ENCODE peak calls at places on chromosomes 16 and 17, in four cellular contexts. One of them, this sample, is unnamed.

GRCh38 chr16:50815382-50815781 is 73.5 kb downstream of the CYLD start:
- DNase-seq in left ventricle myocardium inferior: no peak
- DNase-seq in GM12864: no peak
- DNase-seq in MM.1S: no peak
- DNase-seq in this sample: no peak

GRCh38 chr17:59311051-59311468 is 20.4 kb upstream of the YPEL2 start:
- DNase-seq in left ventricle myocardium inferior: no peak
- DNase-seq in GM12864: peak; percentile 24
- DNase-seq in MM.1S: peak; percentile 72
- DNase-seq in this sample: peak; percentile 74

GRCh38 chr17:30363715-30364202 is 15.0 kb upstream of the CPD start:
- DNase-seq in left ventricle myocardium inferior: no peak
- DNase-seq in MM.1S: peak; percentile 72
- DNase-seq in GM12864: peak; percentile 94
- DNase-seq in this sample: peak; percentile 95

GRCh38 chr17:2796164-2797140 is at the start of gene RAP1GAP2:
- DNase-seq in MM.1S: peak; percentile 62
- DNase-seq in left ventricle myocardium inferior: peak; percentile 62
- DNase-seq in GM12864: peak; percentile 26
- DNase-seq in this sample: peak; percentile 72

GRCh38 chr16:62821771-62822170 is 785.5 kb upstream of the CDH8 start:
- DNase-seq in left ventricle myocardium inferior: no peak
- DNase-seq in MM.1S: no peak
- DNase-seq in GM12864: no peak
- DNase-seq in this sample: no peak

GRCh38 chr17:33396818-33397217 is 103.7 kb upstream of the ASIC2 start:
- DNase-seq in left ventricle myocardium inferior: no peak
- DNase-seq in GM12864: no peak
- DNase-seq in MM.1S: no peak
- DNase-seq in this sample: no peak

GRCh38 chr17:48037036-48037881 is at the start of gene COPZ2:
- DNase-seq in GM12864: no peak
- DNase-seq in left ventricle myocardium inferior: peak; percentile 76
- DNase-seq in MM.1S: peak; percentile 49
- DNase-seq in this sample: peak; percentile 60

GRCh38 chr16:70614208-70614951 is 32.0 kb upstream of the IL34 start:
- DNase-seq in MM.1S: no peak
- DNase-seq in GM12864: no peak
- DNase-seq in left ventricle myocardium inferior: no peak
- DNase-seq in this sample: no peak

GRCh38 chr16:87201052-87201451 is 116.1 kb downstream of the C16orf95 start:
- DNase-seq in MM.1S: no peak
- DNase-seq in GM12864: no peak
- DNase-seq in left ventricle myocardium inferior: peak; percentile 71
- DNase-seq in this sample: no peak

GRCh38 chr17:60247836-60248461 is 98.2 kb downstream of the CA4 start:
- DNase-seq in GM12864: no peak
- DNase-seq in MM.1S: no peak
- DNase-seq in left ventricle myocardium inferior: no peak
- DNase-seq in this sample: no peak

GRCh38 chr17:29344201-29344856 is 45.8 kb upstream of the TAOK1 start:
- DNase-seq in MM.1S: no peak
- DNase-seq in GM12864: no peak
- DNase-seq in left ventricle myocardium inferior: no peak
- DNase-seq in this sample: no peak

GRCh38 chr17:35257080-35257701 is 14.3 kb downstream of the SLFN5 start:
- DNase-seq in GM12864: no peak
- DNase-seq in MM.1S: no peak
- DNase-seq in left ventricle myocardium inferior: no peak
- DNase-seq in this sample: no peak

GRCh38 chr16:85166699-85167588 is 54.7 kb upstream of the CIBAR2 start:
- DNase-seq in MM.1S: no peak
- DNase-seq in left ventricle myocardium inferior: no peak
- DNase-seq in GM12864: no peak
- DNase-seq in this sample: no peak

DNA sequence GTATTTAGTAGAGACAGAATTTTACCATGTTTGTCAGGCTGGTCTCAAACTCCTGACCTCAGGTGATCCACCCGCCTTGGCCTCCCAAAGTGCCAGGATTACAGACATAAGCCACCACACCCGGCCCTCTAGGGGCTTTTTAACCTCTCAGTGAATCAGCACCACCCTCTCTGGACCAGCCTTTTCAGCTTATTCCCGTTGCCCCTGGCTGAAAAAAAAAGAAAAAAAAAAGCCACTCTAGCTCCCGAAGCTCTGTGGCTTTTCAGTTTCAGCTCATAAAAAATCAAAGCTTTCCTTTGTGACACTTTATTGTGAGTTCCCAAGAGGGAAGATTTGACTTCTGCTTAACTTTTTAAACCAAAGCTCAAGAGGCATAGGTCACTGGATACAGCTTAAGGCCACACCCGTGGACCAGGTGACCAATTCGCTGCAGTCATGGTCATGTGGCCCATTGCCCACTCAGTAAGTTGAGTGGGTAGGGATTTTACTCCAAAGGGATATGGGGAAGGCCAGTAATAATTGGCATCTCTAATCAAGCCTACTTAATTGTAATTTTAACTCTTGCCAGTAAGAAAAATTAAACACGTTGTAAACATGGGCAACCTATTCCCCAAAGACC is 46.6 kb upstream of the MED13 start:
- DNase-seq in left ventricle myocardium inferior: no peak
- DNase-seq in GM12864: no peak
- DNase-seq in MM.1S: peak; percentile 31
- DNase-seq in this sample: no peak
- H3K4me3 ChIP-seq in left ventricle myocardium inferior: no peak overlapping the region
- H3K4me3 ChIP-seq in GM12864: no peak overlapping the region
- H3K4me3 ChIP-seq in MM.1S: no peak overlapping the region
- H3K4me3 ChIP-seq in this sample: no peak overlapping the region

GRCh38 chr16:74756203-74756602 is 18.4 kb downstream of the FA2H start:
- DNase-seq in GM12864: no peak
- DNase-seq in left ventricle myocardium inferior: no peak
- DNase-seq in MM.1S: no peak
- DNase-seq in this sample: no peak

GRCh38 chr16:74760007-74760767 is 14.4 kb downstream of the FA2H start:
- DNase-seq in GM12864: no peak
- DNase-seq in MM.1S: no peak
- DNase-seq in left ventricle myocardium inferior: no peak
- DNase-seq in this sample: peak; percentile 76

GRCh38 chr16:74757347-74757746 is 17.3 kb downstream of the FA2H start:
- DNase-seq in GM12864: no peak
- DNase-seq in MM.1S: no peak
- DNase-seq in left ventricle myocardium inferior: no peak
- DNase-seq in this sample: no peak

GRCh38 chr16:74759564-74759963 is 15.1 kb downstream of the FA2H start:
- DNase-seq in GM12864: no peak
- DNase-seq in left ventricle myocardium inferior: no peak
- DNase-seq in MM.1S: no peak
- DNase-seq in this sample: no peak

DNA sequence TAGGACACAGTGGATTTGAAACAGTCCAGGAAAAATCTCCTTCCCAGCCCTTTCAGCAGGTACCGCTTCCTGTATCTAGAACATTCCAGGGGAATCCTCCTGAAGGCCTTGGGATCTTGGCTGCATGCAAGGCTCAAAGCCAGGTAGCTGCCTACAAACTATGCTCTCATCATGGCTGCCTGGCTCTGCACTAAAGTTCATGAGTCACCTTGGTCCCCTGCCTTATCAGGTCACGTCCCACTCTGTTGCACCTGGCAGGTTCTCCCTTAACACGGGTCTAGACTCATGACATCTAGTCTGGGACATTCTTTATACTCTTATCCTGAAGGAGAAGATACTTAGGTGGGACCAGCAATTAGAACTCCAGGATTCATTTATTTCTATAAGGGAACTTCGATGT is 15.8 kb downstream of the FA2H start:
- DNase-seq in GM12864: no peak
- DNase-seq in MM.1S: no peak
- DNase-seq in left ventricle myocardium inferior: no peak
- DNase-seq in this sample: no peak
- H3K4me3 ChIP-seq in GM12864: no peak overlapping the region
- H3K4me3 ChIP-seq in MM.1S: no peak overlapping the region
- H3K4me3 ChIP-seq in left ventricle myocardium inferior: no peak overlapping the region
- H3K4me3 ChIP-seq in this sample: no peak overlapping the region

DNA sequence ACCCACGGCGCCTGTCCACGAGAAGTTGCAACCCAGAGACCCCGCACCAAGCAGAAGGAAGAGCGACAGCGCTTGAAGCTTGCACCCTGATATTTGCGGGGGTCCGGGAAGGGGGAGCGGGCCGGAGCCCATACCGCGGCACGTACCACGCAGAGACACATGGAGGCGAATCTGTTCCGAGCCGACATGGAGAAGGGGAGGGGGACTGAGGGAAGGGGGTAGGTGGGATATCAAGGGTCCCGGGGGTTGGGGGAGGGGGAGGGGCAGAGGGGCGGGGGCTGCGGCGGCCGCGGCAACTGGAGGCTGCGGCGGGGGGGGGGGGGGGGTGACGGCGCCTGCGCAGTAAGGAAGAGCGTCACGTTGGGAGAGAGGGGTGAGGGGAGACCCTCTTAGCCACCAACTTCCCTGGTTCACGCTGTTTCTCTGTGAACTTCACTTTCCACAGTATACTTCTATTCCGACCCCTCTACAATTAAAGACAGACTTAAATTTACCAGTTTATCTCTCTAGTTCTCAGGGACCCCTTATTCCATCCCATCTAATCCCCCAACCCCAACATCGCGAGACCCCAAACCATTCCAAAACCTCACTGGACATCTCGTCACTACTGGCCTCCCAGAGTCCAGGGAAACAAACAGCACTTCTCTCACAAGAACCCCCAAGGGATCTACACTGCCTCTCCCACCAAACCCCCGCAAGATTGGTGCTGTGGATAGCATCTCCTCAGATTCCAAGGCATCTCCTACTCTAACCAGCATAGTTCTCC is 7.9 kb downstream of the DLG4 start:
- DNase-seq in MM.1S: no peak
- DNase-seq in GM12864: no peak
- DNase-seq in left ventricle myocardium inferior: peak; percentile 12
- DNase-seq in this sample: no peak
- H3K4me3 ChIP-seq in MM.1S: no peak overlapping the region
- H3K4me3 ChIP-seq in GM12864: no peak overlapping the region
- H3K4me3 ChIP-seq in left ventricle myocardium inferior: peak overlapping the region; percentile 38
- H3K4me3 ChIP-seq in this sample: no peak overlapping the region

DNA sequence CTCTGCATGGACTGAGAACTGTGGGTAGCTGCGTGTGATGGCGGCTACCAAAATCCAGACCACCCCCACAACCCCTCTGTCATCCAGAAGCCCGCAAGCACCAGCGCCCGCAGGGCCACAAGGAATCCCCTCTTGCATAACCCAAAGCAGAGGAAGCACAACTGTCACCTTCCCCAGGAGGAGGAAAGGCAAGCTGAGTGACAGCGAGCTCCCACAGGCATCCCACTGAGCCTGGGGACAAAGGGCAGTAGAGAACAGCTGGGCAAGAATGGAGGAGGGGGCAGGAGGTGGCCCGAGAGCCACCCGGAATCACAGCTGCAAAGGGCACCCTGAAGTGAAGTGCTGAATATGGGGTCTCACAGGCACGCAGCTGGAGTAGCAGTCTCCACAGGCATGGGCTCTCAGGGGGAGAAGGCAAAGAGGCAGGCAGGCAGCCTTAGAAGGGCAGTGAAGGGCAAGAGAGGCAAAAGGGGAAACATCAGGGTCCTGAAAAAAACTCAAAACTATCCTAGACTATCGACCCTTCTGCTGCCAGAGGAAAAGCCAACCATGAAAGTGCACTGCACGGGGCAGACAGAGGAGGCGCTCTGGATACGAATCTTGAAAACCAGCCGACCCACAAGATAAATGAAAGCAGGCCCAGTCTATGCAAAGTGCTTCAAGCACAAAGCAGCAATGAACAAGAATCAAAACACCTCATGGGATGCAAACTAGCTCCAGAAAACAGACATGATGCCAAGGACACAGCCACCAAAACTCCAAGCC is 17.1 kb downstream of the USP36 start:
- DNase-seq in left ventricle myocardium inferior: no peak
- DNase-seq in GM12864: no peak
- DNase-seq in MM.1S: no peak
- DNase-seq in this sample: no peak
- H3K4me3 ChIP-seq in left ventricle myocardium inferior: no peak overlapping the region
- H3K4me3 ChIP-seq in GM12864: no peak overlapping the region
- H3K4me3 ChIP-seq in MM.1S: no peak overlapping the region
- H3K4me3 ChIP-seq in this sample: no peak overlapping the region

GRCh38 chr16:79716645-79717323 is 116.2 kb upstream of the MAF start:
- DNase-seq in GM12864: no peak
- DNase-seq in MM.1S: no peak
- DNase-seq in left ventricle myocardium inferior: no peak
- DNase-seq in this sample: no peak

GRCh38 chr16:79713609-79714309 is 113.2 kb upstream of the MAF start:
- DNase-seq in left ventricle myocardium inferior: no peak
- DNase-seq in GM12864: no peak
- DNase-seq in MM.1S: peak; percentile 15
- DNase-seq in this sample: no peak

GRCh38 chr16:79714440-79714839 is 113.9 kb upstream of the MAF start:
- DNase-seq in GM12864: no peak
- DNase-seq in left ventricle myocardium inferior: no peak
- DNase-seq in MM.1S: no peak
- DNase-seq in this sample: no peak

GRCh38 chr16:79715088-79715487 is 114.6 kb upstream of the MAF start:
- DNase-seq in left ventricle myocardium inferior: no peak
- DNase-seq in GM12864: no peak
- DNase-seq in MM.1S: no peak
- DNase-seq in this sample: no peak

DNA sequence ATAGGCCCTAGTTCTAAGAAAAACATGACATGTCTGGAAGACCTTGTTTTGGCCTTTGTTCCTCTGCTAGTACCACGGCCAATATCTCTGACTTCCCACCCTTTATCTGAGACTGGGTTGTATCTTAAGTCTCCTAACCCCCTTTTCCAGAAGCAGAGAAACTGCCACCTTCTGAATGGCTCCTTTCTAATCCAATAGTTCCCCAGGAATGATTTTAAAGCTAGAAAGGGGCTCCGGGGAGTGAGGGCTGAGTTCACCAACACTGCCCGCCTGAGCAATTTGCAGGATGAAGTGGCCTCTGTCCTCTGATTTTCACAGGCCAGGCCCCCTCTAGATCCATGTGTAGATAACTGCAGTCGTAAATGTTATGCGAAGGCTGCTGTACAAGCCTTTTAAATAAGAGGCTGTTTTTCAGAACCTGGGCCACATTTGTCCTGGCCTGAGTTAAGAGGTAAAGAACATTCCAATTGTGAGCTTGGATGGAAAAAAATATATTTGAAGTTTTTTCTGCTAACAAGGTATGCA is 116.8 kb upstream of the MAF start:
- DNase-seq in left ventricle myocardium inferior: no peak
- DNase-seq in GM12864: no peak
- DNase-seq in MM.1S: no peak
- DNase-seq in this sample: no peak
- H3K4me3 ChIP-seq in left ventricle myocardium inferior: no peak overlapping the region
- H3K4me3 ChIP-seq in GM12864: no peak overlapping the region
- H3K4me3 ChIP-seq in MM.1S: no peak overlapping the region
- H3K4me3 ChIP-seq in this sample: no peak overlapping the region

DNA sequence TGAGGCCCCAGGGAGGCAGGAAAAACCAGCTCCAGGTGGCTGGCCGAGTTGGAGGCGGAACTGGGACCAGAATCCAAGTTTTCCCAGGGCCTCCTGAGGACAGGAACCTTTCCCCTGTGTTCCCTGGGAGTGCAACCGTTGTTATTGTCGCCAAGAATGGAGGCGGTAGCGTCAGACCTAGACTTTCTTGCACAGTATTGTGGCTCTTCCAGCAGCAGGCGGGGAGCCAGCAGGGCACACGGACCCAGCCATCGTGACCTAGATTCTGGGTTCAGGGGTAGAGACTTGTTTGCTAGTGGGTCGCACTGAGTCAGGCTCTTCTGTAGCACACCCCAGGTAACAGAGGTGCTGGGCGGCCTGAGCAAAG is 667 bp upstream of the KIF19 start:
- DNase-seq in MM.1S: no peak
- DNase-seq in GM12864: no peak
- DNase-seq in left ventricle myocardium inferior: no peak
- DNase-seq in this sample: no peak
- H3K4me3 ChIP-seq in MM.1S: no peak overlapping the region
- H3K4me3 ChIP-seq in GM12864: no peak overlapping the region
- H3K4me3 ChIP-seq in left ventricle myocardium inferior: peak overlapping the region; percentile 68
- H3K4me3 ChIP-seq in this sample: no peak overlapping the region